ENCODE peak calls at places on chromosomes 1 and 21, in six cellular contexts. H, U, T, R, P and B are unnamed samples.

GRCh38 chr1:93613895-93614294 is 67.7 kb downstream of the BCAR3 start:
- DNase-seq in P (no peak), T (peak), U (peak), R (no peak), H (no peak), B (no peak)

GRCh38 chr1:244837597-244838258 is 2.3 kb downstream of the COX20 start:
- DNase-seq in H (no peak), P (no peak), R (no peak), U (no peak), T (no peak), B (no peak)

GRCh38 chr1:156577512-156577911 is 2.0 kb upstream of the TTC24 start:
- DNase-seq in H (no peak), T (no peak), U (no peak), P (no peak), R (no peak), B (no peak)

GRCh38 chr1:100423832-100424337 is 71.6 kb downstream of the CDC14A start:
- DNase-seq in H (peak), U (no peak), P (no peak), R (no peak), T (no peak), B (no peak)

GRCh38 chr1:65278344-65279091 is 30.8 kb upstream of the DNAJC6 start:
- DNase-seq in H (no peak), T (no peak), P (no peak), R (no peak), U (no peak), B (no peak)

GRCh38 chr1:173507847-173508209 is 30.7 kb downstream of the PRDX6 start:
- DNase-seq in R (no peak), U (no peak), H (no peak), P (no peak), T (no peak), B (no peak)

GRCh38 chr1:25433389-25434186 is 2.9 kb downstream of the MACO1 start:
- DNase-seq in U (no peak), P (no peak), R (no peak), T (peak), H (no peak), B (no peak)

GRCh38 chr1:175390081-175390481 is 197.5 kb upstream of the KIAA0040 start:
- DNase-seq in P (no peak), U (no peak), R (no peak), H (no peak), T (no peak), B (no peak)

GRCh38 chr1:223631367-223631977 is 34.0 kb downstream of the CAPN8 start:
- DNase-seq in P (no peak), T (no peak), R (no peak), H (no peak), U (no peak), B (no peak)

GRCh38 chr1:196071452-196071851 is 536.8 kb downstream of the KCNT2 start:
- DNase-seq in T (no peak), U (no peak), P (no peak), H (no peak), R (no peak), B (no peak)

GRCh38 chr1:208933984-208934525 is 649.5 kb upstream of the CAMK1G start:
- DNase-seq in T (no peak), R (no peak), H (no peak), U (no peak), P (no peak), B (no peak)

GRCh38 chr1:229037806-229038405 is 233.0 kb upstream of the RAB4A start:
- DNase-seq in U (no peak), H (no peak), R (no peak), P (no peak), T (no peak), B (no peak)

GRCh38 chr1:206457408-206457807 is 12.9 kb upstream of the IKBKE start:
- DNase-seq in R (no peak), T (no peak), H (no peak), P (no peak), U (no peak), B (no peak)

GRCh38 chr21:31780944-31781343 is 49.0 kb upstream of the SCAF4 start:
- DNase-seq in P (no peak), T (no peak), R (no peak), H (no peak), U (no peak), B (no peak)

GRCh38 chr21:45570071-45570470 is 27.8 kb upstream of the SLC19A1 start:
- DNase-seq in T (no peak), H (no peak), P (no peak), U (no peak), R (no peak), B (no peak)

GRCh38 chr1:204398197-204399125 is 13.2 kb downstream of the PPP1R15B start:
- DNase-seq in H (no peak), U (peak), R (peak), T (no peak), P (peak), B (peak)

GRCh38 chr1:27979151-27979858 is 19.5 kb downstream of the XKR8 start:
- DNase-seq in T (peak), R (no peak), U (peak), H (no peak), P (peak), B (no peak)

GRCh38 chr1:27630859-27631491 is 4.0 kb downstream of the FGR start:
- DNase-seq in T (peak), P (no peak), R (no peak), U (no peak), H (no peak), B (no peak)

GRCh38 chr1:29256395-29256794 is 20.1 kb downstream of the PTPRU start:
- DNase-seq in R (no peak), T (no peak), P (no peak), H (no peak), U (no peak), B (no peak)

GRCh38 chr1:109825774-109826173 is 62.1 kb upstream of the EPS8L3 start:
- DNase-seq in P (no peak), U (no peak), T (no peak), H (no peak), R (no peak), B (no peak)

GRCh38 chr1:29180497-29181412 is 945 bp downstream of the SRSF4 start:
- DNase-seq in R (no peak), U (no peak), T (no peak), H (no peak), P (peak), B (no peak)

GRCh38 chr1:21050031-21050430 is 126.7 kb downstream of the EIF4G3 start:
- DNase-seq in P (no peak), H (no peak), U (peak), T (no peak), R (no peak), B (no peak)

GRCh38 chr21:15224346-15225086 is 159.7 kb upstream of the NRIP1 start:
- DNase-seq in T (no peak), H (no peak), U (peak), R (no peak), P (peak), B (peak)

GRCh38 chr1:112325504-112325903 is 70.5 kb upstream of the CTTNBP2NL start:
- DNase-seq in P (no peak), H (no peak), U (no peak), R (no peak), T (no peak), B (no peak)

GRCh38 chr1:28112388-28113311 is 24.2 kb upstream of the EYA3 start:
- DNase-seq in P (peak), H (no peak), R (no peak), U (no peak), T (peak), B (no peak)

GRCh38 chr1:34845131-34845901 is 14.2 kb downstream of the SMIM12 start:
- DNase-seq in T (no peak), H (no peak), P (no peak), U (no peak), R (no peak), B (no peak)

GRCh38 chr1:46298387-46298786 is 5.0 kb downstream of the LRRC41 start:
- DNase-seq in T (no peak), P (no peak), R (no peak), U (no peak), H (no peak), B (no peak)

GRCh38 chr1:4395158-4395557 is 259.3 kb upstream of the AJAP1 start:
- DNase-seq in U (no peak), T (no peak), H (no peak), P (no peak), R (no peak), B (no peak)

GRCh38 chr1:95829581-95829980 is 595.6 kb downstream of the RWDD3 start:
- DNase-seq in R (no peak), H (no peak), T (no peak), U (no peak), P (no peak), B (no peak)

GRCh38 chr1:54126271-54126815 is 26.5 kb downstream of the CDCP2 start:
- DNase-seq in U (no peak), T (no peak), R (no peak), H (no peak), P (no peak), B (no peak)

GRCh38 chr1:32454726-32455125 is 10.1 kb upstream of the ZBTB8B start:
- DNase-seq in T (no peak), U (no peak), H (no peak), P (no peak), R (no peak), B (no peak)

GRCh38 chr1:239563680-239564079 is 177.3 kb downstream of the CHRM3 start:
- DNase-seq in T (no peak), H (no peak), P (no peak), U (no peak), R (no peak), B (no peak)

GRCh38 chr1:230568008-230568407 is 74.3 kb upstream of the COG2 start:
- DNase-seq in P (no peak), H (no peak), U (no peak), T (no peak), R (no peak), B (peak)

GRCh38 chr1:245575710-245576109 is 420.9 kb downstream of the KIF26B start:
- DNase-seq in H (no peak), U (no peak), R (no peak), T (no peak), P (no peak), B (no peak)

GRCh38 chr1:157646144-157646543 is 48.3 kb upstream of the FCRL4 start:
- DNase-seq in P (no peak), H (no peak), R (no peak), U (no peak), T (no peak), B (no peak)

GRCh38 chr1:47431534-47431933 is 6.3 kb upstream of the FOXD2 start:
- DNase-seq in P (no peak), R (no peak), T (no peak), H (no peak), U (peak), B (no peak)

GRCh38 chr1:210496063-210496462 is 167.4 kb downstream of the HHAT start:
- DNase-seq in U (peak), T (no peak), P (peak), H (no peak), R (no peak), B (no peak)

GRCh38 chr21:36945496-36946138 is 20.9 kb downstream of the HLCS start:
- DNase-seq in P (no peak), R (no peak), U (no peak), H (no peak), T (no peak), B (no peak)

GRCh38 chr21:36792505-36792967 is 93.6 kb downstream of the SIM2 start:
- DNase-seq in U (no peak), R (no peak), P (no peak), H (no peak), T (no peak), B (no peak)